ENCODE peak calls at places on chromosomes 7 and 10, in six cellular contexts. X, R, N, Q, F and B are unnamed samples.

GRCh38 chr7:109479388-109479787 is 909.7 kb downstream of the DNAJB9 start:
- DNase-seq in F (no peak), Q (no peak), R (no peak), X (no peak), N (peak; percentile 22), B (no peak)

GRCh38 chr7:38410056-38410455 is 136.6 kb upstream of the TARP start:
- DNase-seq in X (no peak), Q (no peak), N (peak; percentile 50), F (no peak), R (no peak), B (no peak)

GRCh38 chr10:12656518-12657142 is 307.3 kb downstream of the CAMK1D start:
- DNase-seq in Q (no peak), X (peak; percentile 66), F (peak; percentile 32), R (peak; percentile 75), N (peak; percentile 65), B (peak; percentile 61)

GRCh38 chr7:92835140-92835850 is 1.1 kb downstream of the CDK6 start:
- DNase-seq in X (peak; percentile 78), R (peak; percentile 58), Q (peak; percentile 68), F (peak; percentile 88), N (no peak), B (peak; percentile 73)

GRCh38 chr7:56092789-56093531 is at the start of gene PHKG1:
- DNase-seq in R (no peak), Q (peak; percentile 87), F (peak; percentile 80), X (peak; percentile 91), N (peak; percentile 83), B (peak; percentile 13)

GRCh38 chr7:587769-588168 is 68.1 kb upstream of the PDGFA start:
- DNase-seq in X (peak; percentile 25), Q (no peak), R (no peak), F (no peak), N (no peak), B (no peak)

GRCh38 chr7:106216517-106217088 is 68.2 kb downstream of the NAMPT start:
- DNase-seq in X (peak; percentile 85), F (peak; percentile 99), R (no peak), N (no peak), Q (peak; percentile 48), B (peak; percentile 96)

GRCh38 chr10:125859128-125859817 is 21.8 kb downstream of the DHX32 start:
- DNase-seq in R (no peak), X (no peak), F (no peak), N (peak; percentile 70), Q (no peak), B (no peak)

GRCh38 chr7:99393363-99394187 is 14.8 kb downstream of the PDAP1 start:
- DNase-seq in F (no peak), R (no peak), Q (no peak), N (peak; percentile 75), X (no peak), B (no peak)

GRCh38 chr10:70132098-70133029 is at the start of gene AIFM2:
- DNase-seq in X (peak; percentile 74), Q (peak; percentile 80), N (peak; percentile 49), R (peak; percentile 82), F (peak; percentile 75), B (peak; percentile 50)

GRCh38 chr10:21675157-21675796 is 141.2 kb downstream of the MLLT10 start:
- DNase-seq in F (peak; percentile 13), X (peak; percentile 32), Q (peak; percentile 39), N (no peak), R (peak; percentile 15), B (peak; percentile 31)

GRCh38 chr10:60237977-60238376 is 151.7 kb downstream of the ANK3 start:
- DNase-seq in F (peak; percentile 59), Q (no peak), N (no peak), X (peak; percentile 8), R (peak; percentile 21), B (peak; percentile 36)

GRCh38 chr7:64951250-64951848 is 39.5 kb downstream of the ZNF117 start:
- DNase-seq in R (peak; percentile 46), N (peak; percentile 67), Q (no peak), F (peak; percentile 57), X (peak; percentile 44), B (peak; percentile 15)

GRCh38 chr10:12909182-12909835 is 92.2 kb downstream of the CCDC3 start:
- DNase-seq in R (no peak), F (no peak), Q (no peak), N (no peak), X (no peak), B (no peak)

GRCh38 chr10:129756912-129757861 is 206.9 kb downstream of the EBF3 start:
- DNase-seq in F (no peak), Q (peak; percentile 12), R (no peak), X (peak; percentile 8), N (no peak), B (no peak)

GRCh38 chr10:107914450-107915276 is 750.2 kb upstream of the SORCS1 start:
- DNase-seq in X (peak; percentile 3), N (no peak), R (peak; percentile 12), F (no peak), Q (peak; percentile 14), B (peak; percentile 4)

GRCh38 chr7:36962367-36962766 is 238.1 kb upstream of the AOAH start:
- DNase-seq in Q (no peak), X (no peak), R (no peak), F (peak; percentile 75), N (no peak), B (peak; percentile 64)

GRCh38 chr10:68957284-68957615 is 1.3 kb downstream of the DDX21 start:
- DNase-seq in F (no peak), Q (no peak), N (no peak), R (no peak), X (no peak), B (no peak)